ENCODE peak calls at places on chromosomes 3 and 15, in four cellular contexts. W, T, G and Y are unnamed samples.

GRCh38 chr15:75479670-75480069 is 28.2 kb upstream of the SIN3A start:
- DNase-seq in W (no peak), T (no peak), G (no peak), Y (no peak)

GRCh38 chr15:81197255-81197630 is 564 bp downstream of the IL16 start:
- DNase-seq in W (no peak), T (no peak), G (no peak), Y (no peak)

GRCh38 chr3:13106308-13106970 is 33.2 kb upstream of the IQSEC1 start:
- DNase-seq in W (peak), T (no peak), G (no peak), Y (peak)

GRCh38 chr3:135929670-135930069 is 35.9 kb upstream of the PPP2R3A start:
- DNase-seq in W (no peak), T (no peak), G (no peak), Y (no peak)

GRCh38 chr15:66714543-66714981 is 12.5 kb downstream of the SMAD6 start:
- DNase-seq in W (no peak), T (no peak), G (no peak), Y (no peak)

GRCh38 chr3:62015111-62015510 is 358.2 kb downstream of the FEZF2 start:
- DNase-seq in W (no peak), T (no peak), G (no peak), Y (no peak)

GRCh38 chr3:86104154-86104553 is 886.8 kb downstream of the VGLL3 start:
- DNase-seq in W (no peak), T (no peak), G (no peak), Y (no peak)

GRCh38 chr15:87033056-87033455 is 953.4 kb downstream of the AGBL1 start:
- DNase-seq in W (no peak), T (no peak), G (no peak), Y (no peak)

GRCh38 chr3:15556512-15556911 is 35.0 kb upstream of the COLQ start:
- DNase-seq in W (no peak), T (peak), G (no peak), Y (no peak)

GRCh38 chr3:7194081-7194835 is 333.3 kb downstream of the GRM7 start:
- DNase-seq in W (no peak), T (no peak), G (no peak), Y (no peak)

GRCh38 chr3:81955908-81956307 is 194.5 kb upstream of the GBE1 start:
- DNase-seq in W (no peak), T (no peak), G (no peak), Y (no peak)

GRCh38 chr3:183317886-183318845 is 65.1 kb downstream of the B3GNT5 start:
- DNase-seq in W (no peak), T (no peak), G (no peak), Y (no peak)

GRCh38 chr15:75202251-75203016 is 752 bp downstream of the C15orf39 start:
- DNase-seq in W (peak), T (no peak), G (peak), Y (no peak)

GRCh38 chr15:90099868-90100854 is 2.1 kb downstream of the IDH2 start:
- DNase-seq in W (no peak), T (no peak), G (peak), Y (no peak)

GRCh38 chr3:41120461-41120860 is 78.8 kb upstream of the CTNNB1 start:
- DNase-seq in W (no peak), T (no peak), G (peak), Y (no peak)

GRCh38 chr3:169541528-169541927 is 122.0 kb downstream of the MECOM start:
- DNase-seq in W (peak), T (no peak), G (no peak), Y (no peak)

GRCh38 chr3:183159319-183159718 is 3.2 kb downstream of the LAMP3 start:
- DNase-seq in W (no peak), T (no peak), G (no peak), Y (no peak)

GRCh38 chr3:178084938-178085816 is 451.1 kb upstream of the KCNMB2 start:
- DNase-seq in W (peak), T (no peak), G (peak), Y (no peak)

GRCh38 chr3:156761007-156761406 is 65.1 kb upstream of the LEKR1 start:
- DNase-seq in W (no peak), T (no peak), G (no peak), Y (no peak)

GRCh38 chr15:57235865-57236264 is 140.4 kb upstream of the CGNL1 start:
- DNase-seq in W (no peak), T (no peak), G (no peak), Y (no peak)

GRCh38 chr3:45043715-45044299 is 17.7 kb downstream of the CLEC3B start:
- DNase-seq in W (no peak), T (no peak), G (no peak), Y (no peak)

GRCh38 chr3:186400677-186401076 is 38.6 kb upstream of the DGKG start:
- DNase-seq in W (no peak), T (no peak), G (no peak), Y (no peak)

GRCh38 chr3:104805042-104805441 is 561.7 kb upstream of the ALCAM start:
- DNase-seq in W (no peak), T (no peak), G (no peak), Y (no peak)

GRCh38 chr3:32309653-32310242 is 71.3 kb downstream of the CMTM8 start:
- DNase-seq in W (no peak), T (peak), G (no peak), Y (no peak)

GRCh38 chr3:196159952-196160804 is 51.0 kb downstream of the ZDHHC19 start:
- DNase-seq in W (peak), T (peak), G (no peak), Y (peak)

GRCh38 chr3:64187065-64187959 is 38.0 kb downstream of the PRICKLE2 start:
- DNase-seq in W (peak), T (no peak), G (peak), Y (no peak)

GRCh38 chr3:109731639-109732473 is 394.5 kb upstream of the DPPA4 start:
- DNase-seq in W (no peak), T (no peak), G (peak), Y (no peak)

GRCh38 chr3:39811561-39811960 is 2.2 kb downstream of the MYRIP start:
- DNase-seq in W (no peak), T (no peak), G (no peak), Y (no peak)

GRCh38 chr15:70762469-70763119 is 764 bp downstream of the UACA start:
- DNase-seq in W (peak), T (no peak), G (no peak), Y (peak)

GRCh38 chr3:73772076-73772475 is 147.3 kb upstream of the PDZRN3 start:
- DNase-seq in W (no peak), T (no peak), G (no peak), Y (no peak)

GRCh38 chr3:4825572-4826236 is 153.5 kb upstream of the BHLHE40 start:
- DNase-seq in W (peak), T (no peak), G (no peak), Y (no peak)

GRCh38 chr3:159748408-159748807 is 240.2 kb upstream of the IL12A start:
- DNase-seq in W (no peak), T (no peak), G (no peak), Y (no peak)

GRCh38 chr3:171994646-171995441 is 44.5 kb upstream of the FNDC3B start:
- DNase-seq in W (no peak), T (no peak), G (no peak), Y (no peak)

DNA sequence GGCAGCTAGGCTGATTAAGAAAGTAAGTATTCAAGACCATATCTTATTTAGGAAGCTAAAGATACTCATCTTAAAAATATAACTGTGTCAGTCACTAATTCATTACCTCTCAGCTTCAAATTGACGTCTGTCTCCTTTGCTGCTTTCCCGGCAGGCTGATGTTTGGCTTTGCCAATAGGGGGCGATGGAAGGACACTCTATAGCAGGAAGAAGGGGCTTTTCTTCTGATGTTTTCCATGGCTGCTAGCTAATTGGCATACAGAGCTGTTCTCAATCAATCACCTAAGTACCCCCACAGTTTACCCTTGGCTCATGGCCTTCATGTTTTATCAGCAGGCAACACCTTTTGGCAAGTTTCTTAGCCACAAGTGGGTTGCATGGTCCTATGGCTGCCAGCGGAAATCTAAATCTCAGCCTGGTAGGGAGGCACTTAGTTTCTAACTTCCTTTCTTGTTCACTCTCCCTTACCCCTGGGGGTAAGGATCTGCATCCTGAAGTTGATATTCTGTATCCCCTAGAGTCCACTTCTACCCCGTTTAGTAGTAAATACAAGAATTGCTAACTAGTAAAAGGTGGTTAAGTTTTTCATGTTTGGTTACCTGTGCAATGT is 45.0 kb downstream of the ESYT3 start:
- DNase-seq in W (no peak), T (no peak), G (no peak), Y (no peak)
- TF ChIP-seq CTCF in W (peak), T (peak), G (peak), Y (peak)

DNA sequence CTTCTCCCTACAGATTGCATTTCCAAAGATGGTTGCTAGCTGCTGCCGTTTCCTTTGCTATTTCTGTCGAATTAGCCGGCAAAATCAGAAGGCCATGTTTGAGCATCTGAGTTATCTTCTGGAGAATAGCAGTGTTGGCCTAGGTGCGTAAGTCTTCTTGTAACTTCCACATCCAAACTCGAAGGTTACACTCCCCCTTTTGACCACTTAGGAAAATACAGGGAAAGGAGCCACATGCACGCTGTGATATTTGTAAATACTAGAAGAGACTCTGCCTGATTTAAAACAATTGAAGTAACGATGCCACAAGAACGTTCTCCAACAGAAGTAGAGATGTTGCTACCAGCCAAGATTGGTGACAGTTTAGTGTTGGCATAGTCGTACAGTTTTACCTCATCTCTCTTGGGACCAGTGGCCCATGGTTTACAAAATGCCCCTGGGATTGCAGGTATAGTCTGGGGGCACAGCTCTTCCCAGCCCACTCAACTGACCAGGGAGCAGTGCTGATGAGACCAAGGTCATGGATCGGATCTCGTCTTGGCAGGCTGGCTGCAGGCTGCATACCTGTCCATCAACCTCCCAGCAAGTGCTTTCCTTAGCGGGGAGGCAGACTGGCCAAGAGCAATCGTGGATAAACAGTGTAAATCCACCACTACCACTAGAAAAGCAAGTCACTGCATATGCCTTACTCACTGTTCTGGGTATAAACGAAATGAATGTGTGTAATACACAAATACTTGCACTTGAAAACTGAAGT is 268.4 kb upstream of the CHRM5 start:
- DNase-seq in W (no peak), T (no peak), G (no peak), Y (no peak)
- TF ChIP-seq CTCF in W (peak), T (peak), G (no peak), Y (peak)

GRCh38 chr15:61250613-61251012 is 21.5 kb upstream of the RORA start:
- DNase-seq in W (no peak), T (no peak), G (no peak), Y (no peak)

GRCh38 chr15:61256231-61256630 is 27.1 kb upstream of the RORA start:
- DNase-seq in W (no peak), T (no peak), G (no peak), Y (no peak)

GRCh38 chr15:61253186-61253585 is 24.1 kb upstream of the RORA start:
- DNase-seq in W (no peak), T (no peak), G (no peak), Y (no peak)
- TF ChIP-seq CTCF in W (no peak), T (no peak), G (no peak), Y (no peak)

GRCh38 chr3:119518026-119518425 is 19.7 kb downstream of the TIMMDC1 start:
- DNase-seq in W (no peak), T (no peak), G (no peak), Y (no peak)

GRCh38 chr3:119514637-119515036 is 16.3 kb downstream of the TIMMDC1 start:
- DNase-seq in W (no peak), T (no peak), G (no peak), Y (no peak)

GRCh38 chr3:119517112-119517511 is 18.8 kb downstream of the TIMMDC1 start:
- DNase-seq in W (no peak), T (no peak), G (no peak), Y (no peak)
- TF ChIP-seq CTCF in W (no peak), T (no peak), G (no peak), Y (no peak)